ENCODE peak calls at places on chromosomes 16 and 17, in eight cellular contexts. One of them, this sample, is unnamed.

GRCh38 chr17:74276561-74277009 is 2.6 kb downstream of the DNAI2 start:
- DNase-seq in AG04450: no peak
- DNase-seq in dorsolateral prefrontal cortex: no peak
- DNase-seq in psoas muscle: no peak
- DNase-seq in CD8-positive, alpha-beta T cell: no peak
- DNase-seq in coronary artery: no peak
- DNase-seq in stomach: no peak
- DNase-seq in WERI-Rb-1: no peak
- DNase-seq in this sample: no peak

GRCh38 chr17:78679495-78680395 is 102.3 kb downstream of the CYTH1 start:
- DNase-seq in coronary artery: no peak
- DNase-seq in stomach: no peak
- DNase-seq in dorsolateral prefrontal cortex: peak; percentile 64
- DNase-seq in CD8-positive, alpha-beta T cell: no peak
- DNase-seq in psoas muscle: no peak
- DNase-seq in WERI-Rb-1: peak; percentile 80
- DNase-seq in AG04450: no peak
- DNase-seq in this sample: no peak

GRCh38 chr16:72637306-72637705 is 410.6 kb downstream of the ZFHX3 start:
- DNase-seq in coronary artery: no peak
- DNase-seq in stomach: no peak
- DNase-seq in WERI-Rb-1: no peak
- DNase-seq in CD8-positive, alpha-beta T cell: no peak
- DNase-seq in psoas muscle: no peak
- DNase-seq in AG04450: peak; percentile 34
- DNase-seq in dorsolateral prefrontal cortex: no peak
- DNase-seq in this sample: peak; percentile 64

GRCh38 chr16:3235856-3236669 is 1.1 kb upstream of the ZNF200 start:
- DNase-seq in dorsolateral prefrontal cortex: no peak
- DNase-seq in CD8-positive, alpha-beta T cell: peak; percentile 54
- DNase-seq in WERI-Rb-1: no peak
- DNase-seq in coronary artery: no peak
- DNase-seq in stomach: peak; percentile 40
- DNase-seq in AG04450: no peak
- DNase-seq in psoas muscle: peak; percentile 68
- DNase-seq in this sample: no peak

GRCh38 chr17:29615048-29615385 is 7.7 kb downstream of the CORO6 start:
- DNase-seq in CD8-positive, alpha-beta T cell: peak; percentile 83
- DNase-seq in WERI-Rb-1: no peak
- DNase-seq in psoas muscle: peak; percentile 67
- DNase-seq in stomach: no peak
- DNase-seq in coronary artery: no peak
- DNase-seq in AG04450: no peak
- DNase-seq in dorsolateral prefrontal cortex: no peak
- DNase-seq in this sample: no peak

GRCh38 chr16:82331974-82332750 is 162.1 kb upstream of the MPHOSPH6 start:
- DNase-seq in AG04450: no peak
- DNase-seq in CD8-positive, alpha-beta T cell: no peak
- DNase-seq in coronary artery: no peak
- DNase-seq in WERI-Rb-1: no peak
- DNase-seq in psoas muscle: no peak
- DNase-seq in dorsolateral prefrontal cortex: no peak
- DNase-seq in stomach: peak; percentile 33
- DNase-seq in this sample: no peak

GRCh38 chr16:69131167-69131748 is 1.1 kb downstream of the CHTF8 start:
- DNase-seq in stomach: no peak
- DNase-seq in WERI-Rb-1: peak; percentile 47
- DNase-seq in coronary artery: no peak
- DNase-seq in psoas muscle: no peak
- DNase-seq in CD8-positive, alpha-beta T cell: no peak
- DNase-seq in dorsolateral prefrontal cortex: no peak
- DNase-seq in AG04450: no peak
- DNase-seq in this sample: peak; percentile 20

GRCh38 chr16:8946544-8946943 is 17.2 kb downstream of the USP7 start:
- DNase-seq in dorsolateral prefrontal cortex: no peak
- DNase-seq in psoas muscle: no peak
- DNase-seq in CD8-positive, alpha-beta T cell: no peak
- DNase-seq in AG04450: no peak
- DNase-seq in coronary artery: no peak
- DNase-seq in WERI-Rb-1: peak; percentile 38
- DNase-seq in stomach: no peak
- DNase-seq in this sample: no peak

GRCh38 chr17:37273419-37274051 is 102.2 kb upstream of the C17orf78 start:
- DNase-seq in CD8-positive, alpha-beta T cell: no peak
- DNase-seq in AG04450: peak; percentile 80
- DNase-seq in psoas muscle: no peak
- DNase-seq in WERI-Rb-1: peak; percentile 84
- DNase-seq in stomach: no peak
- DNase-seq in dorsolateral prefrontal cortex: no peak
- DNase-seq in coronary artery: no peak
- DNase-seq in this sample: no peak

GRCh38 chr16:88934066-88934667 is 42.8 kb downstream of the CBFA2T3 start:
- DNase-seq in psoas muscle: no peak
- DNase-seq in stomach: no peak
- DNase-seq in coronary artery: no peak
- DNase-seq in AG04450: no peak
- DNase-seq in dorsolateral prefrontal cortex: no peak
- DNase-seq in CD8-positive, alpha-beta T cell: no peak
- DNase-seq in WERI-Rb-1: no peak
- DNase-seq in this sample: no peak
- H3K4me3 ChIP-seq in psoas muscle: no peak overlapping the region
- H3K4me3 ChIP-seq in stomach: no peak overlapping the region
- H3K4me3 ChIP-seq in coronary artery: no peak overlapping the region
- H3K4me3 ChIP-seq in AG04450: no peak overlapping the region
- H3K4me3 ChIP-seq in dorsolateral prefrontal cortex: no peak overlapping the region
- H3K4me3 ChIP-seq in CD8-positive, alpha-beta T cell: no peak overlapping the region
- H3K4me3 ChIP-seq in WERI-Rb-1: no peak overlapping the region
- H3K4me3 ChIP-seq in this sample: no peak overlapping the region

GRCh38 chr16:68070249-68070725 is 14.9 kb upstream of the NFATC3 start:
- DNase-seq in WERI-Rb-1: no peak
- DNase-seq in stomach: no peak
- DNase-seq in coronary artery: no peak
- DNase-seq in CD8-positive, alpha-beta T cell: no peak
- DNase-seq in psoas muscle: no peak
- DNase-seq in AG04450: no peak
- DNase-seq in dorsolateral prefrontal cortex: no peak
- DNase-seq in this sample: no peak

GRCh38 chr16:68068926-68069325 is 16.2 kb upstream of the NFATC3 start:
- DNase-seq in stomach: no peak
- DNase-seq in psoas muscle: no peak
- DNase-seq in CD8-positive, alpha-beta T cell: no peak
- DNase-seq in WERI-Rb-1: no peak
- DNase-seq in AG04450: no peak
- DNase-seq in coronary artery: no peak
- DNase-seq in dorsolateral prefrontal cortex: no peak
- DNase-seq in this sample: no peak

GRCh38 chr16:68071547-68071901 is 13.6 kb upstream of the NFATC3 start:
- DNase-seq in psoas muscle: no peak
- DNase-seq in AG04450: no peak
- DNase-seq in coronary artery: no peak
- DNase-seq in dorsolateral prefrontal cortex: no peak
- DNase-seq in stomach: no peak
- DNase-seq in CD8-positive, alpha-beta T cell: no peak
- DNase-seq in WERI-Rb-1: no peak
- DNase-seq in this sample: no peak

GRCh38 chr16:68070811-68071546 is 14.2 kb upstream of the NFATC3 start:
- DNase-seq in AG04450: no peak
- DNase-seq in WERI-Rb-1: no peak
- DNase-seq in CD8-positive, alpha-beta T cell: no peak
- DNase-seq in dorsolateral prefrontal cortex: no peak
- DNase-seq in stomach: no peak
- DNase-seq in psoas muscle: no peak
- DNase-seq in coronary artery: no peak
- DNase-seq in this sample: no peak

DNA sequence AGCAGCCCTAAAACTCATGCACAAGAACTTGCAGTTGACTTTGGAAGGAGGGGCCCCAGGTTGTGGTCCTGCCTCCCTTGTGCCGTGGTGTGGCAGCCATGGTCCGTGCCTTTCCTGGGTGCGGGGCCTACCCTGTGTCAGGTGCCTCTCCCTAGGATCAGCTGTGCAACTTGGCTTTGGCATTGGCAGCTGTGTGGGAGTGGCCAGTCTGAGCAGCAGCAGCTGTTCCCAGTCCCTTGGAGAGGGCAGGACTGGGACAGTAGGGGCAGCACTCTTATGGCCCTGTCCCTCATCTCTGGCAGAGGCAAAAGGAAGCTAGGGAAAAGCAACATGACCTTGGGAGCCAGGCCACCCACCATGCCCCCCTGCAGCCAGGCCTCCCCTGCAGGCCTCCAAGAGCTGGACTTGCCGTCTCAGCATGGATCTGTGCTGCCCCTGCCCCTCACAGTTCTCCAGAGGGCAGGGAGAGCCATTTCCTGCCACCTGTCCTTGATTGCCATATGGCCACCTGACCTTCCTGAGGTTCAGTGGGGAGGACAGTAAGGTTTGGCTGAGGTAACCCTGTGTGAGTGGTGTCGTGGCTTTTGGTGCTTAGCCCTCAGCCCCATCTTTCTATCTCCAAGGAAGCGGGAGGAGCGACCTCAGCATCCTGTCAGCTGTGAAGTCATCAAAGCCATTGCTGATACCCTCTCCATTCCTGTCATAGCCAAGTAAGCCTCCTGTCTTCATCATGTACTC is 15.5 kb upstream of the NFATC3 start:
- DNase-seq in psoas muscle: peak; percentile 93
- DNase-seq in stomach: no peak
- DNase-seq in CD8-positive, alpha-beta T cell: no peak
- DNase-seq in dorsolateral prefrontal cortex: no peak
- DNase-seq in AG04450: no peak
- DNase-seq in WERI-Rb-1: peak; percentile 86
- DNase-seq in coronary artery: no peak
- DNase-seq in this sample: no peak
- TF ChIP-seq CTCF in psoas muscle: no peak
- TF ChIP-seq CTCF in stomach: no peak
- TF ChIP-seq CTCF in CD8-positive, alpha-beta T cell: no peak
- TF ChIP-seq CTCF in dorsolateral prefrontal cortex: no peak
- TF ChIP-seq CTCF in AG04450: no peak
- TF ChIP-seq CTCF in WERI-Rb-1: peak; percentile 20
- TF ChIP-seq CTCF in coronary artery: no peak
- TF ChIP-seq CTCF in this sample: no peak

GRCh38 chr17:1362065-1362848 is 37.8 kb downstream of the YWHAE start:
- DNase-seq in coronary artery: no peak
- DNase-seq in psoas muscle: no peak
- DNase-seq in stomach: no peak
- DNase-seq in dorsolateral prefrontal cortex: no peak
- DNase-seq in CD8-positive, alpha-beta T cell: no peak
- DNase-seq in AG04450: no peak
- DNase-seq in WERI-Rb-1: no peak
- DNase-seq in this sample: no peak
- H3K27ac ChIP-seq in coronary artery: no peak overlapping the region
- H3K27ac ChIP-seq in psoas muscle: peak overlapping the region; percentile 74
- H3K27ac ChIP-seq in stomach: peak overlapping the region; percentile 51
- H3K27ac ChIP-seq in dorsolateral prefrontal cortex: peak overlapping the region; percentile 54
- H3K27ac ChIP-seq in CD8-positive, alpha-beta T cell: peak overlapping the region; percentile 17
- H3K27ac ChIP-seq in AG04450: no peak overlapping the region
- H3K27ac ChIP-seq in WERI-Rb-1: no peak overlapping the region
- H3K27ac ChIP-seq in this sample: no peak overlapping the region

GRCh38 chr17:72726936-72727335 is 365.6 kb downstream of the SLC39A11 start:
- DNase-seq in stomach: no peak
- DNase-seq in psoas muscle: no peak
- DNase-seq in AG04450: no peak
- DNase-seq in dorsolateral prefrontal cortex: no peak
- DNase-seq in CD8-positive, alpha-beta T cell: peak; percentile 66
- DNase-seq in WERI-Rb-1: no peak
- DNase-seq in coronary artery: no peak
- DNase-seq in this sample: peak; percentile 45
- H3K4me3 ChIP-seq in stomach: no peak overlapping the region
- H3K4me3 ChIP-seq in psoas muscle: no peak overlapping the region
- H3K4me3 ChIP-seq in AG04450: no peak overlapping the region
- H3K4me3 ChIP-seq in dorsolateral prefrontal cortex: no peak overlapping the region
- H3K4me3 ChIP-seq in CD8-positive, alpha-beta T cell: no peak overlapping the region
- H3K4me3 ChIP-seq in WERI-Rb-1: no peak overlapping the region
- H3K4me3 ChIP-seq in coronary artery: no peak overlapping the region
- H3K4me3 ChIP-seq in this sample: no peak overlapping the region

GRCh38 chr17:42251115-42251514 is 25.1 kb downstream of the STAT5B start:
- DNase-seq in coronary artery: no peak
- DNase-seq in psoas muscle: no peak
- DNase-seq in dorsolateral prefrontal cortex: no peak
- DNase-seq in WERI-Rb-1: no peak
- DNase-seq in stomach: no peak
- DNase-seq in CD8-positive, alpha-beta T cell: no peak
- DNase-seq in AG04450: no peak
- DNase-seq in this sample: no peak
- TF ChIP-seq CTCF in coronary artery: no peak
- TF ChIP-seq CTCF in psoas muscle: peak; percentile 13
- TF ChIP-seq CTCF in dorsolateral prefrontal cortex: peak; percentile 21
- TF ChIP-seq CTCF in WERI-Rb-1: peak; percentile 50
- TF ChIP-seq CTCF in stomach: no peak
- TF ChIP-seq CTCF in CD8-positive, alpha-beta T cell: no peak
- TF ChIP-seq CTCF in AG04450: peak; percentile 46
- TF ChIP-seq CTCF in this sample: peak; percentile 53

GRCh38 chr17:38733315-38734234 is 3.4 kb downstream of the CISD3 start:
- DNase-seq in dorsolateral prefrontal cortex: no peak
- DNase-seq in coronary artery: no peak
- DNase-seq in AG04450: no peak
- DNase-seq in CD8-positive, alpha-beta T cell: no peak
- DNase-seq in stomach: no peak
- DNase-seq in WERI-Rb-1: peak; percentile 54
- DNase-seq in psoas muscle: peak; percentile 40
- DNase-seq in this sample: no peak
- H3K27ac ChIP-seq in dorsolateral prefrontal cortex: no peak overlapping the region
- H3K27ac ChIP-seq in coronary artery: peak overlapping the region; percentile 91
- H3K27ac ChIP-seq in AG04450: no peak overlapping the region
- H3K27ac ChIP-seq in CD8-positive, alpha-beta T cell: no peak overlapping the region
- H3K27ac ChIP-seq in stomach: peak overlapping the region; percentile 97
- H3K27ac ChIP-seq in WERI-Rb-1: no peak overlapping the region
- H3K27ac ChIP-seq in psoas muscle: no peak overlapping the region
- H3K27ac ChIP-seq in this sample: no peak overlapping the region

DNA sequence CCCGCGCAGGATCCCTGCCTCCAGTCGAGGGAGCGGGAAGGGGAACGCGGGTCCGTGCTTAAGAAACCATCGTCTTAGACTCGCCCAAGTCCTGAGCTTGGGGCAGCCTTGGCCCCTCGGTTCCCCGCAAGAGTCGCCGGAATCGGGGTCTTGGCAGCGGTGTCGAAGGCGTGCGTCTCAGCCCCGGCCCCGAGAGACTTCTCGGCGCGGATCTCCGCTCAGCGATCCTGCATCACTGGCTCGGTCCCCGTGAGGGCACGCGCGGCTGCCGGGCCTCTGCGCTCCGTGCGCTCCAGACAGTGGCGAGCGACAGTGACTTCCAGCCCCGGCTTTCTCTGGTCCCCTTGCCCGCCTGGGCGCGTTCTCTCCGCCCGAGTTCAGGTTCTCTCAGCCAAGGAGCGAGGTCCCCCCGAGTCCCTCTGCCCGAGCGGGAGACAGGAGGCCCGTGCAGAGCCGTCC is 383 bp downstream of the HS3ST3A1 start:
- DNase-seq in WERI-Rb-1: peak; percentile 26
- DNase-seq in psoas muscle: no peak
- DNase-seq in dorsolateral prefrontal cortex: no peak
- DNase-seq in stomach: no peak
- DNase-seq in AG04450: no peak
- DNase-seq in coronary artery: no peak
- DNase-seq in CD8-positive, alpha-beta T cell: no peak
- DNase-seq in this sample: no peak
- H3K4me3 ChIP-seq in WERI-Rb-1: peak overlapping the region; percentile 63
- H3K4me3 ChIP-seq in psoas muscle: peak overlapping the region; percentile 59
- H3K4me3 ChIP-seq in dorsolateral prefrontal cortex: peak overlapping the region; percentile 30
- H3K4me3 ChIP-seq in stomach: peak overlapping the region; percentile 45
- H3K4me3 ChIP-seq in AG04450: peak overlapping the region; percentile 87
- H3K4me3 ChIP-seq in coronary artery: peak overlapping the region; percentile 70
- H3K4me3 ChIP-seq in CD8-positive, alpha-beta T cell: peak overlapping the region; percentile 4
- H3K4me3 ChIP-seq in this sample: peak overlapping the region; percentile 90